ENCODE peak calls at places on chromosome 3, in eight cellular contexts. One of them, this sample, is unnamed.

GRCh38 chr3:192906940-192907339 is 10.7 kb downstream of the MB21D2 start:
- DNase-seq in adrenal gland: no peak
- DNase-seq in PC-9: peak; percentile 84
- DNase-seq in PC-3: peak; percentile 76
- DNase-seq in left lung: no peak
- DNase-seq in MM.1S: no peak
- DNase-seq in Panc1: no peak
- DNase-seq in suprapubic skin: no peak
- DNase-seq in this sample: no peak

GRCh38 chr3:12979151-12979946 is 93.9 kb downstream of the IQSEC1 start:
- DNase-seq in adrenal gland: no peak
- DNase-seq in PC-9: no peak
- DNase-seq in PC-3: no peak
- DNase-seq in left lung: no peak
- DNase-seq in MM.1S: no peak
- DNase-seq in Panc1: no peak
- DNase-seq in suprapubic skin: no peak
- DNase-seq in this sample: no peak

GRCh38 chr3:151146731-151147091 is 56.3 kb downstream of the GPR171 start:
- DNase-seq in adrenal gland: no peak
- DNase-seq in PC-9: no peak
- DNase-seq in PC-3: no peak
- DNase-seq in left lung: no peak
- DNase-seq in MM.1S: no peak
- DNase-seq in Panc1: no peak
- DNase-seq in suprapubic skin: no peak
- DNase-seq in this sample: no peak

GRCh38 chr3:155154255-155154654 is 74.1 kb downstream of the MME start:
- DNase-seq in adrenal gland: no peak
- DNase-seq in PC-9: no peak
- DNase-seq in PC-3: no peak
- DNase-seq in left lung: no peak
- DNase-seq in MM.1S: no peak
- DNase-seq in Panc1: no peak
- DNase-seq in suprapubic skin: no peak
- DNase-seq in this sample: no peak

GRCh38 chr3:18411541-18411940 is 13.6 kb downstream of the SATB1 start:
- DNase-seq in adrenal gland: no peak
- DNase-seq in PC-9: no peak
- DNase-seq in PC-3: no peak
- DNase-seq in left lung: no peak
- DNase-seq in MM.1S: no peak
- DNase-seq in Panc1: no peak
- DNase-seq in suprapubic skin: no peak
- DNase-seq in this sample: no peak

GRCh38 chr3:50562866-50563265 is 4.7 kb downstream of the C3orf18 start:
- DNase-seq in adrenal gland: no peak
- DNase-seq in PC-9: no peak
- DNase-seq in PC-3: peak; percentile 59
- DNase-seq in left lung: no peak
- DNase-seq in MM.1S: no peak
- DNase-seq in Panc1: no peak
- DNase-seq in suprapubic skin: no peak
- DNase-seq in this sample: no peak

GRCh38 chr3:133330043-133330442 is 69.8 kb upstream of the BFSP2 start:
- DNase-seq in adrenal gland: no peak
- DNase-seq in PC-9: no peak
- DNase-seq in PC-3: no peak
- DNase-seq in left lung: no peak
- DNase-seq in MM.1S: no peak
- DNase-seq in Panc1: no peak
- DNase-seq in suprapubic skin: no peak
- DNase-seq in this sample: no peak

GRCh38 chr3:172989373-172989772 is 151.7 kb downstream of the SPATA16 start:
- DNase-seq in adrenal gland: no peak
- DNase-seq in PC-9: no peak
- DNase-seq in PC-3: no peak
- DNase-seq in left lung: no peak
- DNase-seq in MM.1S: no peak
- DNase-seq in Panc1: no peak
- DNase-seq in suprapubic skin: no peak
- DNase-seq in this sample: no peak

GRCh38 chr3:79167651-79168416 is 600.0 kb downstream of the ROBO1 start:
- DNase-seq in adrenal gland: no peak
- DNase-seq in PC-9: no peak
- DNase-seq in PC-3: peak; percentile 95
- DNase-seq in left lung: no peak
- DNase-seq in MM.1S: no peak
- DNase-seq in Panc1: no peak
- DNase-seq in suprapubic skin: no peak
- DNase-seq in this sample: no peak

GRCh38 chr3:94173667-94174434 is 111.0 kb downstream of the NSUN3 start:
- DNase-seq in adrenal gland: no peak
- DNase-seq in PC-9: no peak
- DNase-seq in PC-3: peak; percentile 76
- DNase-seq in left lung: no peak
- DNase-seq in MM.1S: no peak
- DNase-seq in Panc1: no peak
- DNase-seq in suprapubic skin: no peak
- DNase-seq in this sample: no peak

GRCh38 chr3:30548605-30549004 is 57.8 kb upstream of the TGFBR2 start:
- DNase-seq in adrenal gland: no peak
- DNase-seq in PC-9: no peak
- DNase-seq in PC-3: peak; percentile 6
- DNase-seq in left lung: no peak
- DNase-seq in MM.1S: no peak
- DNase-seq in Panc1: no peak
- DNase-seq in suprapubic skin: no peak
- DNase-seq in this sample: no peak

GRCh38 chr3:99167016-99167415 is 265.5 kb upstream of the DCBLD2 start:
- DNase-seq in adrenal gland: no peak
- DNase-seq in PC-9: no peak
- DNase-seq in PC-3: no peak
- DNase-seq in left lung: no peak
- DNase-seq in MM.1S: no peak
- DNase-seq in Panc1: no peak
- DNase-seq in suprapubic skin: no peak
- DNase-seq in this sample: no peak

GRCh38 chr3:148598619-148599018 is 99.1 kb upstream of the AGTR1 start:
- DNase-seq in adrenal gland: no peak
- DNase-seq in PC-9: no peak
- DNase-seq in PC-3: no peak
- DNase-seq in left lung: no peak
- DNase-seq in MM.1S: no peak
- DNase-seq in Panc1: no peak
- DNase-seq in suprapubic skin: no peak
- DNase-seq in this sample: no peak

GRCh38 chr3:161369531-161369930 is 1.8 kb downstream of the SPTSSB start:
- DNase-seq in adrenal gland: no peak
- DNase-seq in PC-9: no peak
- DNase-seq in PC-3: peak; percentile 45
- DNase-seq in left lung: no peak
- DNase-seq in MM.1S: no peak
- DNase-seq in Panc1: no peak
- DNase-seq in suprapubic skin: no peak
- DNase-seq in this sample: no peak

GRCh38 chr3:124496066-124496465 is 234.2 kb upstream of the UMPS start:
- DNase-seq in adrenal gland: no peak
- DNase-seq in PC-9: no peak
- DNase-seq in PC-3: no peak
- DNase-seq in left lung: no peak
- DNase-seq in MM.1S: no peak
- DNase-seq in Panc1: no peak
- DNase-seq in suprapubic skin: no peak
- DNase-seq in this sample: no peak

GRCh38 chr3:113736548-113737089 is 9.4 kb downstream of the NAA50 start:
- DNase-seq in adrenal gland: peak; percentile 51
- DNase-seq in PC-9: peak; percentile 38
- DNase-seq in PC-3: peak; percentile 85
- DNase-seq in left lung: no peak
- DNase-seq in MM.1S: peak; percentile 82
- DNase-seq in Panc1: no peak
- DNase-seq in suprapubic skin: no peak
- DNase-seq in this sample: no peak

DNA sequence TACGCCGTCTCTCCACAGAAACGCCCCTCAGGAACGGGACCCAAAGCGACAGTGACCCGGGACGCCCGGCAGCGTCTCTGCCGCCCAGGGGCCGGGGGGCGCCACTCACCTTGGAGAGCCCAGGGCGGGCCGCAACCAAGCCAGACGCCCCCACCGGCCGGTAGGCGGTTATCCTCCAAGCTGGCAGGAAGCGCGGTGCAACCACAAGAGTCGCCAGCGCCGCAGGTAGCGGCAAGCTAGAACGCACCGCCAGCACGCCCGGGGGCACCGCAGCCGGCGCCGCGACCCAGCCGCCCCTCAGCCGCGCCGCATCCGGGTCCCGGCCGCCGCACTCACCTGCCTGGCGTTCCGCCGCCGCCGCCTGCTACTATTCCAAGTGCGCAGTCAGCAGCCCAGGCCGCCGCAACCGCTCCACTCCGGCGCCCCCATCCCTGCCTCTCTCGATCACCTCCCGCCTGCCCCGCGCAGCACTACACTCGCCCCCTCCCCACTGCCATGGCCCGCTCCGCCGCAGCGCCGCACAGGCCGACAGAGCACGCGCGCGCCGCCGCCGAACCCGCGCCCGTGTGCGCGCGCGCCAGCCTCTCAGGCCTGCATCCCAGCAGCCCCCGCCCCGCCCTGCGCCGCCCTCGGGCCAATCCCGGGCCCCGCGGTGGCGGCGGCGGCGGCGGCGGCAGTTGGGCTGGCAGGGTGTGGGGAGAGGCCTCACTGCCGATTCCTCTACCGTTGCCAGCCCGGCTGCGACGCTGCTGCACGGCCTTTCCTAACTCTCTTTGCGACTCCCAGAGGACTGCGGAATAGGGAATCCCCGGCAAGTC is at the start of gene PIK3CB:
- DNase-seq in adrenal gland: peak; percentile 88
- DNase-seq in PC-9: peak; percentile 63
- DNase-seq in PC-3: peak; percentile 87
- DNase-seq in left lung: peak; percentile 92
- DNase-seq in MM.1S: peak; percentile 91
- DNase-seq in Panc1: peak; percentile 38
- DNase-seq in suprapubic skin: peak; percentile 90
- DNase-seq in this sample: peak; percentile 93
- TF ChIP-seq CTCF in adrenal gland: peak; percentile 45
- TF ChIP-seq CTCF in PC-9: peak; percentile 34
- TF ChIP-seq CTCF in PC-3: peak; percentile 37
- TF ChIP-seq CTCF in left lung: no peak
- TF ChIP-seq CTCF in MM.1S: peak; percentile 36
- TF ChIP-seq CTCF in Panc1: no peak
- TF ChIP-seq CTCF in suprapubic skin: peak; percentile 31
- TF ChIP-seq CTCF in this sample: no peak

GRCh38 chr3:37400355-37400754 is 226.0 kb upstream of the LRRFIP2 start:
- DNase-seq in adrenal gland: no peak
- DNase-seq in PC-9: no peak
- DNase-seq in PC-3: no peak
- DNase-seq in left lung: no peak
- DNase-seq in MM.1S: no peak
- DNase-seq in Panc1: no peak
- DNase-seq in suprapubic skin: no peak
- DNase-seq in this sample: no peak

GRCh38 chr3:37396731-37397130 is 222.3 kb upstream of the LRRFIP2 start:
- DNase-seq in adrenal gland: no peak
- DNase-seq in PC-9: no peak
- DNase-seq in PC-3: no peak
- DNase-seq in left lung: no peak
- DNase-seq in MM.1S: no peak
- DNase-seq in Panc1: no peak
- DNase-seq in suprapubic skin: no peak
- DNase-seq in this sample: no peak

GRCh38 chr3:37402351-37402750 is 228.0 kb upstream of the LRRFIP2 start:
- DNase-seq in adrenal gland: no peak
- DNase-seq in PC-9: no peak
- DNase-seq in PC-3: no peak
- DNase-seq in left lung: no peak
- DNase-seq in MM.1S: no peak
- DNase-seq in Panc1: no peak
- DNase-seq in suprapubic skin: no peak
- DNase-seq in this sample: no peak

GRCh38 chr3:37400945-37401344 is 226.6 kb upstream of the LRRFIP2 start:
- DNase-seq in adrenal gland: no peak
- DNase-seq in PC-9: no peak
- DNase-seq in PC-3: no peak
- DNase-seq in left lung: no peak
- DNase-seq in MM.1S: no peak
- DNase-seq in Panc1: no peak
- DNase-seq in suprapubic skin: no peak
- DNase-seq in this sample: no peak
- H3K36me3 ChIP-seq in adrenal gland: no peaks in the 10 kb centered on the region
- H3K36me3 ChIP-seq in PC-9: no peaks in the 10 kb centered on the region
- H3K36me3 ChIP-seq in PC-3: no peaks in the 10 kb centered on the region
- H3K36me3 ChIP-seq in left lung: peaks cover 19% of the 10 kb centered on the region
- H3K36me3 ChIP-seq in MM.1S: no peaks in the 10 kb centered on the region
- H3K36me3 ChIP-seq in Panc1: no peaks in the 10 kb centered on the region
- H3K36me3 ChIP-seq in suprapubic skin: peaks cover 23% of the 10 kb centered on the region
- H3K36me3 ChIP-seq in this sample: peaks cover 30% of the 10 kb centered on the region

DNA sequence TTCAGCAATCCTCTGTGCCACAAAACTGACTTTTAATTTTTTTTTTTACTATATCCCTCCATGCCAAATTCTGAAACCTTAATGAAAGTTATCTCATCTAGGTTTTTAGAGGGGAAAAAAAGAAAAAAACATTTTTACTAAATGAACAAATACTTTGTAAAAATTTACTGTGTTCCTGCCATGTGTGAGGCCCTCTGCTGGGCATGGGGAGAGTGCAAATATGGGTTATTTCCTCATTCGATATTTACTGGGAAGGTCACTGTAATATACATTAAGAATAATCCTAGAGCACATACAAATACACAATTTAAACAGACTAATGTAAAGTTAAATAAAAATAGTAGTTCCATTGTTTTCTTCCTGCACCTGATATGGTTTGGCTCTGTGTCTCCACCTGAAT is 215.0 kb downstream of the GRM7 start:
- DNase-seq in adrenal gland: no peak
- DNase-seq in PC-9: no peak
- DNase-seq in PC-3: no peak
- DNase-seq in left lung: no peak
- DNase-seq in MM.1S: no peak
- DNase-seq in Panc1: no peak
- DNase-seq in suprapubic skin: no peak
- DNase-seq in this sample: no peak
- TF ChIP-seq CTCF in adrenal gland: no peak
- TF ChIP-seq CTCF in PC-9: peak; percentile 59
- TF ChIP-seq CTCF in PC-3: peak; percentile 30
- TF ChIP-seq CTCF in left lung: no peak
- TF ChIP-seq CTCF in MM.1S: no peak
- TF ChIP-seq CTCF in Panc1: peak; percentile 8
- TF ChIP-seq CTCF in suprapubic skin: no peak
- TF ChIP-seq CTCF in this sample: no peak

DNA sequence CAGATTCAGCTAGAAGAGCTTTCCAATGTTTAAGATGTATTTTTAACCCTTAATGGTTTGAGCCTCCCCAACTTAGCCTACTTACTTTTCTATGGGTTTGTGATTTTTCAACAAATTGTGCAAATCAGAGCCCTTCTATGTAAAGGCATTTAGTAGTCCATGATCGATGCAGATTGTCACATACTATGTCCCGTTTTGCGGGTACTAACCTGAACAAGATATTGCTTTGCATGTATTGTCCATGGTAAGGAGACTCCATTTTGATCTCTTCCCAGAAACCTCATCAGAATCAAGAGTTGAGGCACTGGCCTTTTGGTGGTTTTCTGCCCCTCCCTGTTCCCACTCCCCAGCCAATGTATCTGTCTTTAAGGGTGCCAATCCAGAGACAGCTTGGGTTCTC is 60.8 kb downstream of the ETV5 start:
- DNase-seq in adrenal gland: no peak
- DNase-seq in PC-9: no peak
- DNase-seq in PC-3: no peak
- DNase-seq in left lung: no peak
- DNase-seq in MM.1S: no peak
- DNase-seq in Panc1: no peak
- DNase-seq in suprapubic skin: no peak
- DNase-seq in this sample: no peak
- H3K36me3 ChIP-seq in adrenal gland: no peaks in the 10 kb centered on the region
- H3K36me3 ChIP-seq in PC-9: peaks cover 42% of the 10 kb centered on the region
- H3K36me3 ChIP-seq in PC-3: peaks cover 32% of the 10 kb centered on the region
- H3K36me3 ChIP-seq in left lung: peaks cover 33% of the 10 kb centered on the region
- H3K36me3 ChIP-seq in MM.1S: no peaks in the 10 kb centered on the region
- H3K36me3 ChIP-seq in Panc1: peaks cover 9% of the 10 kb centered on the region
- H3K36me3 ChIP-seq in suprapubic skin: peaks cover 38% of the 10 kb centered on the region
- H3K36me3 ChIP-seq in this sample: peaks cover 39% of the 10 kb centered on the region

This sample was measured in tibial artery.